ENCODE peak calls at places on chromosomes 6 and 20, in nine cellular contexts. D is AG04450, C is cardiac muscle cell, A is colonic mucosa, M is astrocyte of the spinal cord, G is skeletal muscle cell, Y is choroid plexus epithelial cell, E is BJ, R is PC-9. L is an unnamed sample.

GRCh38 chr6:143673638-143674037 is 4.1 kb upstream of the PHACTR2 start:
- DNase-seq in M (peak; percentile 67), E (peak; percentile 43), Y (peak; percentile 59), D (no peak), R (peak; percentile 96), C (peak; percentile 55), A (peak; percentile 53), G (peak; percentile 46), L (peak; percentile 72)

GRCh38 chr20:50879649-50880550 is 51.3 kb downstream of the ADNP start:
- DNase-seq in M (no peak), G (no peak), R (no peak), A (no peak), E (no peak), C (no peak), D (no peak), Y (no peak), L (no peak)

GRCh38 chr6:141152951-141153350 is 979.8 kb upstream of the GJE1 start:
- DNase-seq in R (no peak), A (no peak), D (no peak), M (peak; percentile 12), C (peak; percentile 6), E (peak; percentile 51), G (peak; percentile 41), Y (no peak), L (no peak)

GRCh38 chr20:55533601-55534000 is 471.7 kb downstream of the CBLN4 start:
- DNase-seq in C (no peak), G (no peak), M (no peak), Y (no peak), R (no peak), E (no peak), D (no peak), A (no peak), L (no peak)

GRCh38 chr6:158815915-158816314 is 3.3 kb downstream of the EZR start:
- DNase-seq in E (no peak), C (no peak), G (no peak), M (no peak), D (no peak), A (no peak), R (no peak), Y (no peak), L (no peak)

GRCh38 chr6:118206221-118206620 is 299.2 kb downstream of the SLC35F1 start:
- DNase-seq in G (no peak), Y (no peak), M (no peak), A (no peak), C (no peak), R (no peak), E (no peak), D (no peak), L (no peak)

GRCh38 chr6:89436226-89436625 is 3.3 kb downstream of the ANKRD6 start:
- DNase-seq in M (no peak), Y (peak; percentile 11), D (no peak), E (no peak), C (peak; percentile 48), R (no peak), A (no peak), G (no peak), L (no peak)

GRCh38 chr6:167748458-167749379 is 78.0 kb upstream of the AFDN start:
- DNase-seq in R (no peak), Y (no peak), M (no peak), E (no peak), C (no peak), A (no peak), D (no peak), G (no peak), L (peak; percentile 76)

GRCh38 chr6:51663525-51663924 is 423.9 kb downstream of the PKHD1 start:
- DNase-seq in R (no peak), M (no peak), D (no peak), C (no peak), G (no peak), A (no peak), Y (no peak), E (no peak), L (no peak)

GRCh38 chr20:36887779-36888133 is 11.8 kb downstream of the TLDC2 start:
- DNase-seq in R (no peak), Y (no peak), D (no peak), M (no peak), A (no peak), C (peak; percentile 15), G (no peak), E (no peak), L (no peak)

GRCh38 chr20:19995220-19995863 is 21.8 kb upstream of the NAA20 start:
- DNase-seq in Y (peak; percentile 79), M (peak; percentile 74), R (no peak), E (no peak), G (no peak), C (peak; percentile 76), A (no peak), D (no peak), L (peak; percentile 61)

GRCh38 chr6:30981942-30982772 is 1.4 kb upstream of the MUC21 start:
- DNase-seq in Y (peak; percentile 81), E (peak; percentile 38), R (no peak), A (peak; percentile 23), C (peak; percentile 86), G (peak; percentile 49), M (peak; percentile 80), D (peak; percentile 39), L (peak; percentile 74)

GRCh38 chr20:57540889-57541288 is 15.9 kb upstream of the CTCFL start:
- DNase-seq in D (no peak), A (peak; percentile 69), Y (no peak), C (no peak), G (no peak), E (no peak), M (no peak), R (no peak), L (no peak)

GRCh38 chr6:49570474-49571079 is 20.1 kb downstream of the C6orf141 start:
- DNase-seq in R (peak; percentile 47), G (no peak), Y (peak; percentile 66), A (no peak), E (no peak), M (peak; percentile 10), D (no peak), C (peak; percentile 38), L (peak; percentile 52)

GRCh38 chr6:79134699-79135474 is 56.8 kb upstream of the PHIP start:
- DNase-seq in Y (no peak), D (no peak), C (no peak), R (no peak), G (no peak), E (no peak), A (no peak), M (no peak), L (no peak)

GRCh38 chr20:4781637-4782349 is 60.1 kb downstream of the PRND start:
- DNase-seq in Y (no peak), G (no peak), R (no peak), C (no peak), A (no peak), M (no peak), E (no peak), D (no peak), L (no peak)

GRCh38 chr20:53706511-53707031 is 112.9 kb upstream of the ZNF217 start:
- DNase-seq in R (no peak), M (peak; percentile 47), Y (peak; percentile 58), G (peak; percentile 52), A (no peak), D (peak; percentile 62), E (peak; percentile 41), C (peak; percentile 55), L (peak; percentile 82)

GRCh38 chr20:39123161-39123560 is 161.0 kb downstream of the DHX35 start:
- DNase-seq in M (no peak), E (no peak), R (no peak), G (no peak), A (no peak), Y (no peak), C (no peak), D (no peak), L (no peak)

DNA sequence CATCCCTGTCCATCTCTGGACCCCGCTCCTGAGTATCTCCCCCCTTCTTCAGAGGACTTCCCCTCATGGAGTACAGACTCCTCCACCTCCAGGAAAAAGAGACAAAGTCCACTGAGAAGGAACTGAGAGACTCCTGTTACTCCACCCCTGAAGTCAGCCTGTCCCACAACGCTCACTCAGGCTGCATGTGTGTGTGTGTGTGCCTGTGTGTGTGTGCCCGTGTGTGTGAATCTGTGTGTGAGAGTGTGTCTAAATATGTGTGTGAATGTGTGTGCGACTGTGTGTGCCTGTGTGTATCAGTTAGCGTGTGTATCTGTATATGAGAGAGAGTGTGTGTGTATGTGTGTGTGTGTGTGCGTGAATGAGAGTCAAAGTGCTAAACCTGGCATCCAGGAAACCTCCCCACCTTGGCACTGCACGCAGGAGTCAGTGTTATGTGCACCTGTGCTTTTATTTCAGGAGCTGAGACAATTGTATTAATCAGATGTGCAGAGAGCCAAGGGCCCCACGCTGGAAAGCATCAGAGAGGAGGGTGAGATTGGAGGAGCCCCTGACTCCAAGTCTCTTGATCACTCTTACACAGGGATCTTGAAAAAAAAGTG is 39.0 kb downstream of the HLA-A start:
- DNase-seq in D (no peak), M (no peak), R (no peak), A (peak; percentile 70), G (no peak), C (no peak), Y (no peak), E (no peak), L (no peak)
- H3K4me3 ChIP-seq in D (no peak overlapping the region), M (no peak overlapping the region), R (no peak overlapping the region), A (no peak overlapping the region), G (no peak overlapping the region), C (no peak overlapping the region), Y (no peak overlapping the region), E (no peak overlapping the region), L (no peak overlapping the region)

DNA sequence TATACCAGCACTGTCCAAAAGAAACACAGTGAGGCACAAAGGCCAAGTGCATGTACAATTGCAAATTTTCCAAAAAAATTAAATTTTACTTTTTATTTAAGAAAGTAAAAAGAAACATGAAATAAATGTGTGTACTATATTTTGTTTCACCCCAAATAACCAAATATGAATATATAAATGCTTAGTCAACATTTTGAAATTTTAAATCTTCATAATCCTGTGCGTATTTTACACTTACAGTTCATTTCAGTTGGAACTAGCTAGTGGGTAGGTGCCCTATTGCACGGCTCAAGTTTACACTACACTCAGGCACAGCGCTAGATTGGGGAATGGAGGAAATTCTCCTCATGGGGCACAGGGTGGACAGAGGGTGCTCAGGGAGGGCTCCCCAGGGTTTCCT is 18.0 kb upstream of the BTN3A3 start:
- DNase-seq in M (no peak), Y (no peak), A (no peak), G (no peak), R (no peak), E (no peak), C (no peak), D (no peak), L (no peak)
- H3K4me3 ChIP-seq in M (peak overlapping the region; percentile 85), Y (peak overlapping the region; percentile 73), A (peak overlapping the region; percentile 51), G (peak overlapping the region; percentile 95), R (peak overlapping the region; percentile 67), E (peak overlapping the region; percentile 71), C (peak overlapping the region; percentile 91), D (peak overlapping the region; percentile 92), L (peak overlapping the region; percentile 85)

DNA sequence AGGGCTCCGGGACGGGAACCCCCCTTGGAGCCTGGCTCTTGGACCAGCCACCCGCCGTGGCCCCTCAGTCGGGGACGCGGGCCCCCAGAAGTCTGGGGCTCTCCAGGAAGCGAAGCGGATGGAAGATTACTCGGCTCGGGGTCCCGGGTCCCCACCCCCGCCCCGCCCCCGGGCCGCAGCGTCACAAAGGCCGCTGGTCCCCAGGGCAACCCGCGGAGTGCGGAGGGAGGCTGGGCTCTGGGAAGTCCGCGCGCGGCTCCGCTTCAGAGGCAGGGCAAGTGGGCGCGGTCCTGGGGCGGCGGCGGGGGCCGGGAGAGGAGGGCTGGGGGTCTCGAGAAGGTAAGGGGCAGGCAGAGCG is at the start of gene FNDC11:
- DNase-seq in A (no peak), Y (no peak), C (peak; percentile 34), M (peak; percentile 10), E (no peak), R (no peak), D (no peak), G (no peak), L (peak; percentile 73)
- H3K4me3 ChIP-seq in A (peak within 1 kb of the TSS; percentile 54), Y (peak within 1 kb of the TSS; percentile 56), C (peak within 1 kb of the TSS; percentile 74), M (peak within 1 kb of the TSS; percentile 47), E (peak within 1 kb of the TSS; percentile 72), R (peak within 1 kb of the TSS; percentile 81), D (peak within 1 kb of the TSS; percentile 56), G (peak within 1 kb of the TSS; percentile 69), L (peak within 1 kb of the TSS; percentile 64)

GRCh38 chr6:152462716-152463115 is 174.4 kb downstream of the SYNE1 start:
- DNase-seq in D (no peak), Y (no peak), G (no peak), M (peak; percentile 5), R (no peak), E (no peak), A (no peak), C (peak; percentile 9), L (no peak)
- H3K4me3 ChIP-seq in D (peak overlapping the region; percentile 37), Y (no peak overlapping the region), G (no peak overlapping the region), M (no peak overlapping the region), R (no peak overlapping the region), E (no peak overlapping the region), A (no peak overlapping the region), C (no peak overlapping the region), L (peak overlapping the region; percentile 49)